ENCODE peak calls at places on chromosome 6, in eight cellular contexts. G, O, K, T, M, J, B and H are unnamed samples.

GRCh38 chr6:72894091-72894490 is 272.2 kb downstream of the KCNQ5 start:
- DNase-seq in O (no peak), G (no peak), K (peak; percentile 58), M (peak; percentile 82), J (no peak), B (no peak), T (no peak), H (no peak)

GRCh38 chr6:20763311-20763710 is 229.1 kb downstream of the CDKAL1 start:
- DNase-seq in G (no peak), B (no peak), T (no peak), M (no peak), J (no peak), K (no peak), O (no peak), H (no peak)

GRCh38 chr6:1418471-1419191 is 29.3 kb downstream of the FOXF2 start:
- DNase-seq in O (no peak), B (no peak), M (no peak), T (no peak), J (no peak), K (no peak), G (no peak), H (no peak)

GRCh38 chr6:20352346-20352745 is 49.3 kb upstream of the E2F3 start:
- DNase-seq in O (no peak), J (no peak), M (no peak), T (no peak), B (no peak), G (no peak), K (no peak), H (no peak)

GRCh38 chr6:128118401-128118800 is 217.5 kb upstream of the THEMIS start:
- DNase-seq in O (peak; percentile 47), T (no peak), J (no peak), G (peak; percentile 32), B (no peak), M (no peak), K (no peak), H (peak; percentile 87)

GRCh38 chr6:82959385-82959941 is 106.2 kb downstream of the UBE3D start:
- DNase-seq in T (no peak), J (peak; percentile 77), B (no peak), K (no peak), O (no peak), G (peak; percentile 35), M (no peak), H (peak; percentile 78)

GRCh38 chr6:13674533-13675190 is 37.0 kb downstream of the RANBP9 start:
- DNase-seq in T (no peak), M (no peak), B (no peak), G (no peak), J (no peak), K (no peak), O (no peak), H (no peak)

GRCh38 chr6:12628327-12628726 is 88.2 kb upstream of the PHACTR1 start:
- DNase-seq in O (no peak), J (no peak), K (no peak), G (no peak), T (no peak), B (no peak), M (no peak), H (no peak)

GRCh38 chr6:161549977-161550655 is 276.3 kb upstream of the AGPAT4 start:
- DNase-seq in M (peak; percentile 37), B (peak; percentile 2), T (no peak), O (no peak), G (no peak), J (no peak), K (peak; percentile 1), H (no peak)

GRCh38 chr6:21753571-21754108 is 160.1 kb downstream of the SOX4 start:
- DNase-seq in J (no peak), M (peak; percentile 53), G (peak; percentile 72), B (peak; percentile 89), K (no peak), O (peak; percentile 82), T (no peak), H (peak; percentile 80)

GRCh38 chr6:92777146-92777740 is 642.1 kb downstream of the EPHA7 start:
- DNase-seq in T (no peak), J (peak; percentile 50), B (no peak), K (peak; percentile 1), M (peak; percentile 71), G (peak; percentile 30), O (peak; percentile 39), H (peak; percentile 53)

GRCh38 chr6:53336070-53336469 is 12.7 kb downstream of the ELOVL5 start:
- DNase-seq in T (no peak), K (no peak), J (no peak), M (no peak), B (no peak), G (no peak), O (no peak), H (no peak)

GRCh38 chr6:38935051-38935450 is 113.5 kb upstream of the GLP1R start:
- DNase-seq in K (no peak), B (no peak), O (no peak), M (no peak), G (peak; percentile 1), T (no peak), J (no peak), H (no peak)

GRCh38 chr6:38938741-38939140 is 109.8 kb upstream of the GLP1R start:
- DNase-seq in O (no peak), B (no peak), T (no peak), J (no peak), K (no peak), G (no peak), M (no peak), H (no peak)

GRCh38 chr6:38929560-38929959 is 119.0 kb upstream of the GLP1R start:
- DNase-seq in M (no peak), K (no peak), O (peak; percentile 5), J (no peak), T (no peak), G (no peak), B (no peak), H (no peak)

GRCh38 chr6:38937839-38938613 is 110.6 kb upstream of the GLP1R start:
- DNase-seq in T (no peak), M (no peak), O (no peak), J (no peak), B (no peak), G (no peak), K (no peak), H (no peak)

DNA sequence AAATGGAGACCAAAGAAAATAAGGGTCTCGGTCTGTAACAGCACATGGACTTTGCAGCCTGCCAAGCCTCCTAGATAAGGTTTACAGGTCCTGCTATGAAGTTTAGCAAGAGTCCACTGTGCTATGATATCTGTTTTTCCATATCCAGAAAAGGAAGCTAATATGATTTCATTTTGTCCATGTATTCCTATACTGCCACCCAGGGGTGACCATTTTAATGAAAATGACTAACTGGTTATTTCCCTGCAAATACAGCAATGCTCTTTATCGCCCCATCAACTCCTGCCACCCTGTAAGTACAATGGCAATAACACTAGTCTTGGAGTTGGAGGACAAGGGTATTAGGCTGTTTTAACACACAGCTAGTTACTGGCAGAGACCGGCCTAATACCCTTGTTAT is 115.2 kb upstream of the GLP1R start:
- DNase-seq in G (peak; percentile 7), M (peak; percentile 45), B (peak; percentile 42), T (no peak), O (peak; percentile 76), J (no peak), K (peak; percentile 32), H (peak; percentile 9)
- TF ChIP-seq CTCF in G (peak; percentile 26), M (peak; percentile 39), B (peak; percentile 30), T (no peak), O (peak; percentile 27), J (no peak), K (peak; percentile 24), H (peak; percentile 25)

DNA sequence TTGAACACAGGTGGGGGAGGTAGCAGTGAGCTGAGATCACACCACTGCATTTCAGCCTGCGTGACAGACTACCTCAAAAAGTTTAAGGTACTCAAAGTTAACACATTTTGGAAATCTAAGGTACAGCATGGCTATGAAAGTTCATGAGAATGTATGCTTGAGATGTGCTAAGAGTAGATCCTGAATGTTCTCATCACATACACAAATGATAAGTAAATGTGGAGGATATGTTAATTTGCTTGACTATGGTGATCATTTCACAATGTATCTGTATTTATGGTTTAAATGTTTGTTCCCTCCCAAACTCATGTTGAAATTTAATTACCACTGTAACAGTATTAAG is 20.1 kb upstream of the SERPINB1 start:
- DNase-seq in G (no peak), J (no peak), T (no peak), O (no peak), K (no peak), M (no peak), B (no peak), H (no peak)
- H3K4me3 ChIP-seq in G (no peak overlapping the region), J (no peak overlapping the region), T (no peak overlapping the region), O (no peak overlapping the region), K (no peak overlapping the region), M (no peak overlapping the region), B (no peak overlapping the region), H (no peak overlapping the region)

GRCh38 chr6:163181666-163182180 is 232.8 kb upstream of the QKI start:
- DNase-seq in B (no peak), M (no peak), T (no peak), J (no peak), O (no peak), G (no peak), K (no peak), H (no peak)

GRCh38 chr6:163179721-163180120 is 234.8 kb upstream of the QKI start:
- DNase-seq in O (no peak), B (no peak), K (no peak), G (no peak), J (no peak), T (no peak), M (no peak), H (no peak)

GRCh38 chr6:163179061-163179460 is 235.5 kb upstream of the QKI start:
- DNase-seq in G (peak; percentile 13), J (no peak), M (no peak), T (no peak), K (no peak), B (no peak), O (no peak), H (no peak)

GRCh38 chr6:163182696-163183095 is 231.8 kb upstream of the QKI start:
- DNase-seq in J (no peak), M (no peak), T (no peak), B (no peak), G (no peak), O (no peak), K (no peak), H (no peak)

GRCh38 chr6:163180874-163181541 is 233.5 kb upstream of the QKI start:
- DNase-seq in B (peak; percentile 63), K (peak; percentile 2), T (no peak), O (peak; percentile 71), J (peak; percentile 81), G (peak; percentile 75), M (peak; percentile 14), H (peak; percentile 68)
- TF ChIP-seq CTCF in B (peak; percentile 91), K (no peak), T (no peak), O (peak; percentile 97), J (peak; percentile 73), G (peak; percentile 90), M (peak; percentile 85), H (peak; percentile 86)

GRCh38 chr6:6927437-6928361 is 180.1 kb upstream of the RREB1 start:
- DNase-seq in B (no peak), J (peak; percentile 63), M (no peak), K (no peak), T (no peak), G (no peak), O (no peak), H (no peak)
- H3K4me3 ChIP-seq in B (no peak overlapping the region), J (no peak overlapping the region), M (no peak overlapping the region), K (no peak overlapping the region), T (no peak overlapping the region), G (no peak overlapping the region), O (no peak overlapping the region), H (no peak overlapping the region)